ENCODE peak calls at places on chromosomes 13 and 19, in six cellular contexts. M is NCI-H774; L is T-helper 2 cell; B is HFFc6; F is Panc1; Q is stimulated activated CD8-positive, alpha-beta memory T cell treated with anti-CD3 and anti-CD28 coated beads, Interleukin-7, amount 100 ng/mL, for 1 hour. N is an unnamed sample.

GRCh38 chr19:7699422-7700127 is 2.4 kb downstream of the FCER2 start:
- DNase-seq in L (no peak), Q (no peak), B (no peak), F (no peak), M (no peak), N (no peak)

GRCh38 chr13:96816261-96816660 is 178.0 kb downstream of the OXGR1 start:
- DNase-seq in L (no peak), M (no peak), B (no peak), F (no peak), Q (no peak), N (no peak)

GRCh38 chr19:7859766-7860165 is 14.4 kb downstream of the PRR36 start:
- DNase-seq in B (no peak), L (no peak), F (no peak), Q (no peak), M (no peak), N (no peak)

GRCh38 chr19:843180-843835 is 2.5 kb downstream of the PRTN3 start:
- DNase-seq in B (no peak), L (no peak), F (no peak), M (peak), Q (no peak), N (no peak)

GRCh38 chr13:28658539-28658795 is 463 bp upstream of the POMP start:
- DNase-seq in B (no peak), F (no peak), M (no peak), Q (no peak), L (no peak), N (no peak)

GRCh38 chr19:47152632-47153031 is 22.0 kb downstream of the SAE1 start:
- DNase-seq in F (no peak), M (no peak), B (no peak), Q (no peak), L (no peak), N (no peak)

GRCh38 chr13:84649853-84650252 is 767.6 kb upstream of the SLITRK1 start:
- DNase-seq in B (peak), Q (no peak), F (no peak), M (no peak), L (no peak), N (no peak)

GRCh38 chr13:49649244-49649962 is 21.1 kb downstream of the ARL11 start:
- DNase-seq in M (no peak), Q (no peak), F (no peak), B (peak), L (no peak), N (no peak)

GRCh38 chr19:38769635-38770211 is 3.6 kb downstream of the LGALS7 start:
- DNase-seq in Q (peak), L (peak), B (peak), M (no peak), F (no peak), N (no peak)

GRCh38 chr13:72952529-72953141 is 106.2 kb upstream of the KLF5 start:
- DNase-seq in L (no peak), M (no peak), F (no peak), B (no peak), Q (no peak), N (no peak)

GRCh38 chr13:26695360-26695705 is 65.3 kb downstream of the GPR12 start:
- DNase-seq in L (no peak), B (no peak), Q (no peak), F (no peak), M (no peak), N (no peak)

GRCh38 chr19:3586124-3586626 is 897 bp downstream of the GIPC3 start:
- DNase-seq in Q (peak), L (no peak), M (no peak), B (no peak), F (no peak), N (no peak)

GRCh38 chr13:35979378-35979911 is 151.7 kb downstream of the DCLK1 start:
- DNase-seq in B (peak), F (no peak), Q (no peak), L (no peak), M (no peak), N (no peak)

GRCh38 chr19:44732235-44733014 is 16.1 kb upstream of the BCL3 start:
- DNase-seq in L (no peak), B (no peak), M (no peak), F (no peak), Q (no peak), N (no peak)

GRCh38 chr19:11554160-11554559 is 4.9 kb downstream of the ELOF1 start:
- DNase-seq in Q (no peak), L (no peak), B (no peak), M (no peak), F (no peak), N (no peak)

GRCh38 chr19:42567567-42567966 is 27.2 kb downstream of the CEACAM8 start:
- DNase-seq in L (no peak), B (no peak), Q (no peak), M (no peak), F (no peak), N (no peak)

GRCh38 chr13:46343279-46343949 is 43.6 kb downstream of the RUBCNL start:
- DNase-seq in L (no peak), F (no peak), M (no peak), Q (no peak), B (no peak), N (no peak)

GRCh38 chr13:98461525-98462240 is 115.2 kb downstream of the STK24 start:
- DNase-seq in L (no peak), M (no peak), B (no peak), Q (no peak), F (no peak), N (no peak)

GRCh38 chr13:102128216-102128800 is 273.5 kb downstream of the FGF14 start:
- DNase-seq in F (no peak), Q (no peak), B (no peak), M (no peak), L (no peak), N (peak)

GRCh38 chr13:113445791-113446487 is 7.3 kb downstream of the ADPRHL1 start:
- DNase-seq in M (no peak), B (no peak), Q (no peak), F (no peak), L (no peak), N (no peak)

GRCh38 chr19:28705008-28705407 is 507.9 kb downstream of the UQCRFS1 start:
- DNase-seq in M (no peak), Q (no peak), B (peak), F (peak), L (no peak), N (no peak)

GRCh38 chr13:33004454-33004853 is 11.8 kb upstream of the KL start:
- DNase-seq in F (no peak), Q (no peak), M (no peak), L (no peak), B (no peak), N (no peak)

GRCh38 chr19:32224371-32225244 is 120.8 kb upstream of the ZNF507 start:
- DNase-seq in Q (peak), B (peak), M (peak), F (no peak), L (no peak), N (peak)

GRCh38 chr19:55178781-55179569 is 1.1 kb downstream of the SYT5 start:
- DNase-seq in B (peak), Q (peak), L (peak), F (peak), M (peak), N (peak)

GRCh38 chr19:42961119-42961518 is 24.1 kb upstream of the PSG7 start:
- DNase-seq in L (no peak), F (no peak), B (no peak), M (no peak), Q (no peak), N (no peak)

GRCh38 chr13:113869263-113869662 is 5.4 kb upstream of the GAS6 start:
- DNase-seq in F (no peak), M (no peak), B (no peak), Q (no peak), L (no peak), N (no peak)

GRCh38 chr19:41437944-41438574 is 1.7 kb downstream of the DMAC2 start:
- DNase-seq in Q (no peak), B (no peak), L (no peak), M (no peak), F (no peak), N (no peak)

GRCh38 chr19:3942790-3943409 is 10.0 kb downstream of the NMRK2 start:
- DNase-seq in B (peak), F (no peak), Q (no peak), L (no peak), M (no peak), N (no peak)

GRCh38 chr13:87671031-87671823 is at the start of gene SLITRK5:
- DNase-seq in L (peak), F (no peak), Q (peak), M (peak), B (peak), N (no peak)

GRCh38 chr13:89554801-89555200 is 1792.7 kb upstream of the MIR17HG start:
- DNase-seq in L (no peak), Q (no peak), B (no peak), F (no peak), M (peak), N (peak)

GRCh38 chr13:27293873-27294515 is 23.4 kb downstream of the RASL11A start:
- DNase-seq in L (no peak), M (no peak), F (no peak), Q (no peak), B (no peak), N (no peak)

GRCh38 chr19:47512183-47512947 is 2.5 kb downstream of the NAPA start:
- DNase-seq in M (no peak), B (peak), F (no peak), Q (no peak), L (no peak), N (no peak)

GRCh38 chr13:37617162-37617561 is 18.6 kb upstream of the POSTN start:
- DNase-seq in B (peak), M (no peak), F (no peak), Q (no peak), L (no peak), N (no peak)

GRCh38 chr19:54674021-54674617 is 11.3 kb downstream of the LILRB4 start:
- DNase-seq in L (no peak), B (peak), Q (no peak), F (peak), M (peak), N (no peak)

GRCh38 chr13:42328672-42329071 is 56.7 kb downstream of the AKAP11 start:
- DNase-seq in B (no peak), Q (no peak), M (no peak), F (no peak), L (no peak), N (no peak)

GRCh38 chr19:1115646-1116420 is 12.0 kb downstream of the GPX4 start:
- DNase-seq in F (no peak), M (no peak), L (no peak), Q (no peak), B (no peak), N (no peak)

GRCh38 chr19:34380639-34381241 is 15.7 kb downstream of the GPI start:
- DNase-seq in M (no peak), Q (no peak), F (no peak), B (no peak), L (no peak), N (no peak)

GRCh38 chr13:60654405-60654804 is 257.4 kb downstream of the TDRD3 start:
- DNase-seq in Q (no peak), M (no peak), L (no peak), B (peak), F (peak), N (no peak)

N was measured in DMS79.